ENCODE peak calls at places on chromosomes 5 and 9, in seven cellular contexts. N, C, Q, M, I, T and O are unnamed samples.

GRCh38 chr5:161058751-161059150 is 206.7 kb upstream of the ATP10B start:
- DNase-seq in N (peak; percentile 16), C (no peak), Q (no peak), M (peak; percentile 47), I (no peak), T (no peak), O (no peak)

GRCh38 chr5:64827703-64828102 is 59.0 kb downstream of the CWC27 start:
- DNase-seq in N (no peak), C (no peak), Q (no peak), M (no peak), I (no peak), T (no peak), O (no peak)

GRCh38 chr9:115158666-115159481 is 40.9 kb upstream of the TNC start:
- DNase-seq in N (peak; percentile 80), C (peak; percentile 25), Q (no peak), M (peak; percentile 46), I (no peak), T (peak; percentile 80), O (no peak)

GRCh38 chr9:78026947-78027346 is 4.7 kb downstream of the GNAQ start:
- DNase-seq in N (no peak), C (no peak), Q (no peak), M (peak; percentile 55), I (no peak), T (no peak), O (no peak)

GRCh38 chr9:83041771-83042170 is 21.2 kb downstream of the RASEF start:
- DNase-seq in N (no peak), C (peak; percentile 30), Q (no peak), M (peak; percentile 67), I (no peak), T (no peak), O (no peak)

GRCh38 chr9:136160939-136161610 is 42.4 kb upstream of the TMEM250 start:
- DNase-seq in N (no peak), C (no peak), Q (no peak), M (no peak), I (no peak), T (no peak), O (no peak)

GRCh38 chr9:69822091-69822750 is 1.6 kb downstream of the CFAP95 start:
- DNase-seq in N (no peak), C (peak; percentile 10), Q (no peak), M (peak; percentile 59), I (no peak), T (no peak), O (no peak)

GRCh38 chr9:121434946-121435345 is 64.7 kb downstream of the GGTA1 start:
- DNase-seq in N (no peak), C (no peak), Q (no peak), M (peak; percentile 82), I (no peak), T (no peak), O (no peak)

GRCh38 chr9:112396872-112397271 is 17.0 kb downstream of the HSDL2 start:
- DNase-seq in N (no peak), C (no peak), Q (no peak), M (no peak), I (no peak), T (no peak), O (no peak)

GRCh38 chr9:6147847-6148246 is 67.8 kb upstream of the IL33 start:
- DNase-seq in N (no peak), C (no peak), Q (no peak), M (peak; percentile 45), I (no peak), T (no peak), O (no peak)

GRCh38 chr9:99000480-99001395 is 57.0 kb downstream of the COL15A1 start:
- DNase-seq in N (no peak), C (peak; percentile 70), Q (no peak), M (peak; percentile 75), I (peak; percentile 28), T (no peak), O (peak; percentile 51)

GRCh38 chr5:29853711-29854110 is 1339.8 kb upstream of the CDH6 start:
- DNase-seq in N (no peak), C (no peak), Q (no peak), M (no peak), I (no peak), T (no peak), O (no peak)

GRCh38 chr9:85536076-85536475 is 205.7 kb downstream of the AGTPBP1 start:
- DNase-seq in N (no peak), C (no peak), Q (no peak), M (peak; percentile 90), I (no peak), T (peak; percentile 12), O (no peak)
- H3K4me3 ChIP-seq in N (no peak overlapping the region), C (no peak overlapping the region), Q (no peak overlapping the region), M (no peak overlapping the region), I (no peak overlapping the region), T (no peak overlapping the region), O (no peak overlapping the region)

GRCh38 chr9:123960366-123960765 is 30.4 kb upstream of the DENND1A start:
- DNase-seq in N (no peak), C (no peak), Q (no peak), M (no peak), I (no peak), T (no peak), O (no peak)
- TF ChIP-seq CTCF in N (no peak), C (peak; percentile 11), Q (no peak), M (no peak), I (peak; percentile 16), T (no peak), O (no peak)

DNA sequence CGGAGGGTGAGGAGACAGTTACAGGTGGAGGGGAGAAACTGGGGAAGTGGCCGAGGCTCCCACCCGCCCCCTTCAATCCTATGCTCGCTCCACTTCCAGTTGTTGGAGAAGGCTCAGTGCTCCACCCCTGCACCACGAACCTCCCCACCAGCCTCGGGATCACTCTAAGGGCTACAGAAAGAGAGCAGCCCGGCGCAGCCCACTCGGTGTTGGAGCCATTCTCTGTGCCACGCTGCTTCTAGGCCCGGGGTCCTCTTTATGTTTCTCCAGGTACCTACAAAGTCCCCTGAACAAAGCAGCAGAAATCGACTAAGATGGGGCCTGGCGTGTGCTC is 12.0 kb downstream of the PDGFRB start:
- DNase-seq in N (no peak), C (no peak), Q (no peak), M (no peak), I (no peak), T (no peak), O (no peak)
- H3K4me3 ChIP-seq in N (no peak overlapping the region), C (no peak overlapping the region), Q (peak overlapping the region; percentile 16), M (no peak overlapping the region), I (no peak overlapping the region), T (no peak overlapping the region), O (peak overlapping the region; percentile 13)

GRCh38 chr5:173451031-173451430 is 122.8 kb upstream of the STC2 start:
- DNase-seq in N (no peak), C (peak; percentile 62), Q (no peak), M (no peak), I (no peak), T (no peak), O (no peak)
- TF ChIP-seq CTCF in N (peak; percentile 47), C (no peak), Q (peak; percentile 32), M (peak; percentile 16), I (peak; percentile 50), T (peak; percentile 37), O (peak; percentile 48)

GRCh38 chr9:134149380-134149779 is 13.5 kb downstream of the WDR5 start:
- DNase-seq in N (no peak), C (no peak), Q (no peak), M (no peak), I (no peak), T (no peak), O (no peak)
- H3K4me3 ChIP-seq in N (no peak overlapping the region), C (no peak overlapping the region), Q (no peak overlapping the region), M (no peak overlapping the region), I (no peak overlapping the region), T (no peak overlapping the region), O (no peak overlapping the region)

GRCh38 chr5:68821056-68821455 is 272.8 kb upstream of the SLC30A5 start:
- DNase-seq in N (no peak), C (no peak), Q (no peak), M (no peak), I (no peak), T (no peak), O (no peak)

GRCh38 chr5:68818870-68819269 is 274.9 kb upstream of the SLC30A5 start:
- DNase-seq in N (no peak), C (no peak), Q (no peak), M (no peak), I (no peak), T (no peak), O (no peak)

GRCh38 chr5:68823301-68823700 is 270.5 kb upstream of the SLC30A5 start:
- DNase-seq in N (no peak), C (no peak), Q (no peak), M (no peak), I (no peak), T (no peak), O (no peak)

DNA sequence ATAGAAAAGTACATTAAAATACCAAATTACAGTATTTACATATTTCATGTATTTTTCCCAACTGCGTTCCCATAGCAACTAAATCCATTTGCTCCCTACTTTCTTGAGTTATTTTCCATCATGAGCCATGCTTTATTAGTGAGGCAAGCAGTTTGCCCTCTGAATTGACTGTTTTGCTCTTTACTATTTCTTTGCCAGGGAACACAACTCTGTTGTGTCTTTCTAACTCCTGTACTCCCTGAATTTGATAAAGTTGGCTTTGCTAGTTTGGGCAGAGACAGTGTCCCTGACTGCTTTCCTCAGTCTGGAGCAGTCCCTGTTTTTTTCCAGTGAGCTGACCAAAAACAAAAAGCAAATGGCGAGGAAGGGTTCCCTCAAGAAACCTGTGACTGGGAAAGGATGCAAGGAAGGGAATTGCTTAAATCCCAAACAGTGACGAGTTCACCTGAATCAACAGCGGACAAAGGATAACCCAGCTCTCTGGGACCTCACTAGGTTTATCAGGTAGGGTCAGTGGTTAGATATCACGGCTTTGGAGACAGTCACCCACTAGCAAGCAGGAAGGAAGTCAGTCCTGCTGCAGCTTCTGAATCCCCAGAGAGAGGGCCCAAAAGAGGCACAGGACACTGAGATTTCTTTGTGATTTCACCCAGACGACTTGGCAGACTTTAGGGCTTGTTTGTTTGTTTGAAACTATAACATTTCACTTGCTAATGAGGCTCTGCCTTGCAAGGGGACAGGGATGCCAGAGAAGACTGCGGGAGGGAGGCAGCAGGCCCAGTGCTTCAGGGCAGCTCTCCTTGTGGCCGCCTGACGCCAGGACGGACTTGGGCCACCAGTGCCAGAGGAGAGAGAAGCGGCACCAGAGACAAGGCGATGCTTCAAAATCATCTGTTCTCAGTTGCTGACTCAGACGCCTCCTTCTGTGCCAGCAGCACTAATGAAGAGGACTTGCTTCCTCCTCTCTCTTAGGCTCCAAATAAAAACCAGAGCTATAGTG is 275.8 kb upstream of the SLC30A5 start:
- DNase-seq in N (no peak), C (no peak), Q (no peak), M (peak; percentile 2), I (no peak), T (no peak), O (no peak)
- TF ChIP-seq CTCF in N (no peak), C (no peak), Q (no peak), M (no peak), I (no peak), T (peak; percentile 14), O (no peak)